ENCODE peak calls at places on chromosomes 11 and 22, in five cellular contexts. D is DND-41, S is Peyer's patch, H is RWPE2, V is psoas muscle. E is an unnamed sample.

GRCh38 chr11:57071829-57072228 is 83.1 kb downstream of the OR5AK2 start:
- DNase-seq in D (no peak), S (no peak), H (no peak), V (no peak), E (no peak)

GRCh38 chr11:121634889-121635288 is 182.1 kb upstream of the SORL1-AS1 start:
- DNase-seq in D (no peak), S (no peak), H (no peak), V (no peak), E (no peak)

GRCh38 chr22:40215266-40215665 is 37.5 kb downstream of the TNRC6B start:
- DNase-seq in D (no peak), S (no peak), H (no peak), V (peak), E (no peak)

GRCh38 chr11:2150206-2150847 is 10.7 kb downstream of the INS start:
- DNase-seq in D (no peak), S (no peak), H (no peak), V (no peak), E (no peak)

GRCh38 chr11:108117746-108118371 is 3.5 kb upstream of the ACAT1 start:
- DNase-seq in D (no peak), S (no peak), H (no peak), V (no peak), E (no peak)

GRCh38 chr11:26677566-26677965 is 44.3 kb downstream of the SLC5A12 start:
- DNase-seq in D (no peak), S (no peak), H (no peak), V (no peak), E (no peak)

GRCh38 chr22:36295247-36295646 is 42.3 kb downstream of the APOL1 start:
- DNase-seq in D (no peak), S (no peak), H (no peak), V (no peak), E (no peak)

GRCh38 chr11:40816976-40817375 is 642.5 kb downstream of the LRRC4C start:
- DNase-seq in D (no peak), S (no peak), H (no peak), V (no peak), E (no peak)

GRCh38 chr11:130908061-130908460 is 8.2 kb downstream of the SNX19 start:
- DNase-seq in D (no peak), S (no peak), H (no peak), V (no peak), E (no peak)

GRCh38 chr11:78226684-78227680 is 38.3 kb downstream of the USP35 start:
- DNase-seq in D (no peak), S (no peak), H (no peak), V (no peak), E (no peak)

GRCh38 chr11:67463680-67464410 is 5.2 kb downstream of the TMEM134 start:
- DNase-seq in D (no peak), S (peak), H (no peak), V (peak), E (no peak)

GRCh38 chr22:36201630-36202312 is at the start of gene APOL4:
- DNase-seq in D (peak), S (peak), H (no peak), V (peak), E (no peak)

GRCh38 chr22:23207786-23208325 is 27.5 kb downstream of the BCR start:
- DNase-seq in D (no peak), S (peak), H (no peak), V (no peak), E (no peak)

GRCh38 chr11:106152013-106152412 is 74.6 kb downstream of the AASDHPPT start:
- DNase-seq in D (no peak), S (no peak), H (no peak), V (no peak), E (no peak)

GRCh38 chr11:9906043-9906791 is 242.3 kb downstream of the SWAP70 start:
- DNase-seq in D (no peak), S (no peak), H (no peak), V (no peak), E (no peak)

GRCh38 chr11:9901931-9902330 is 238.1 kb downstream of the SWAP70 start:
- DNase-seq in D (no peak), S (no peak), H (no peak), V (no peak), E (no peak)

GRCh38 chr11:9903579-9903978 is 239.7 kb downstream of the SWAP70 start:
- DNase-seq in D (no peak), S (no peak), H (no peak), V (no peak), E (no peak)

GRCh38 chr11:9905562-9905961 is 241.7 kb downstream of the SWAP70 start:
- DNase-seq in D (no peak), S (no peak), H (no peak), V (no peak), E (no peak)
- H3K27ac ChIP-seq in D (no peak), S (no peak), H (peak), V (no peak), E (no peak)

DNA sequence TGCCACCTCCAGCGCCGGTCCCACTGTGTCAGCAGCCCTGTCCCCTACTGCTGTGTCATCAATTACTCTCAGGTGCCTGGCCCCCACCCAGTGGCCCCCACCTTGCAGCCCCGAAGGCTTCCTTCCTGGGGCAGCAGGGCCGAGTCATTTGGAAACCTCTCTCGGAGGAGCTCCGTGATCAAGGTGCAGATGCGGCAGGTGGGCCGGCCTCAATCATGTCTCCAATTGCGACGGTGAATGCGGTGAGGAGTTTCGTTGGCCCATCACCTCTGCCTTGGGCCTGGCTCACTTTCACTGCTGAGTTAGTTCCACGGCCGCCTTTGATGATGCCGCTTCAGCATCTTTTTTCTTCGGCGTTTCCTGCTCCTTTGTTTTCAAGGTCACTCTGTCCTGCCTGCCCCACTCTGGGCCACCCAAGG is 11.3 kb upstream of the CXCR5 start:
- DNase-seq in D (no peak), S (peak), H (no peak), V (no peak), E (no peak)
- H3K27ac ChIP-seq in D (peak), S (no peak), H (no peak), V (no peak), E (no peak)

DNA sequence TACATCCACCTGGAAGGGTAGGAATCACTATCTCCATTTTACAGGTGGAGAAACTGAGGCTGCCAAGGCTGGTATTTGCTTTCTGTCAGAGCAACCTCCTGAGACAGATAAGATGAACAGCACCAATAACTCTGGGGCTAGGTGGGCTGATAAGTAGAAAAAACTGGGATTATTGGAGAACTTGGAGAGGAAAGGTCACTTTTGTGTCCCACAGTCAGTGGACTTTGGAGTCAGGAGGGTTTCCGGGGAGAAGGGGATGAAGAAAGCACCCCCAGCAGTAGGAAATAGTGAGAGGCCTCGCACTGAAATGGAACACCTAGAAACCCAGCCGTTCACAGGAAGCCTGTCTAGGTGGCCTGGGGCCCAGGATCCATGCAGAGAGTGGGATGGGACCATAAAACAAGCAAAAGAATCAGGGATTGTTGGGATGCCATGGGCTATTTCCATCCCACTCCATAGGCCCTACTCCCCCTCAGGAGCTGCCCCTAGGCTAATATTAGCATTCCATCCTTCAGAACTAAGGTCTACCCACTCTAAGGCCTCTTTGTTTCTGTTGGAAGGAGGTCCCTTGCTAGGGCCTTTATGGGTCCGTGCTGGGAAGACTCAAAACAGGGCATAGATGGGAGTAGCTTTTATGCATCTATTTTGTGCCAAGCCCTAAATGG is 31.0 kb upstream of the FCHSD2 start:
- DNase-seq in D (no peak), S (no peak), H (no peak), V (no peak), E (no peak)
- H3K27ac ChIP-seq in D (no peak), S (peak), H (no peak), V (peak), E (no peak)

DNA sequence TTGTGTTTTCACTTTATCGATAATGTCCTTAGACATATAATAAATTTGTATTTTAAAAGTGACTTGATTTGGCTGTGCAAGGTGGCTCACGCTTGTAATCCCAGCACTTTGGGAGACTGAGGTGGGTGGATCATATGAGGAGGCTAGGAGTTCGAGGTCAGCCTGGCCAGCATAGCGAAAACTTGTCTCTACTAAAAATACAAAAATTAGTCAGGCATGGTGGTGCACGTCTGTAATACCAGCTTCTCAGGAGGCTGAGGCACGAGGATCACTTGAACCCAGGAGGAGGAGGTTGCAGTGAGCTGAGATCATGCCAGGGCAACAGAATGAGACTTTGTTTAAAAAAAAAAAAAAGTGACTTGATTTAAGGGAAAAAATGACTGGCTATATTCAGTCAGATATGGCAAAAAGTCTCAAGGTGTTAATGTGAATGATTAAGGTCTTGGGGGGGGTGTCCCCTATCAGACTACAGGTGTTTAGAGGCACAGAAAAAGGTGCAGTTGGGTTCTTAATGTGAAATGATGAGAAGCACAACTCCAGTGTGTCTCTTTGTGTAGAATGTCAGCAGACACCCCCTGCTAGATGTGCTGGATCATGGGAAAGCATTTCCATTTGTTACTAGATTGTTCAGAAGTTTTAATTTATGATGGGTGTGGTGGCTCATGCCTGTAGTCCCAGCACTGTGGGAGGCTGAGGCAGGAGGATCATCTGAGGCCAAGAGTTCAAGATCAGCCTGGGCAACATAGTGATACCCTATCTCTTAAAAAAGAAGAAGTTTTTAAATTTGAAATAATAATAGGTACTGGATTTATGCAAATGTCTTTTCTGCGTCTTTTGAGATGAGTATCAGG is 17.0 kb downstream of the NEAT1 start:
- DNase-seq in D (peak), S (no peak), H (no peak), V (no peak), E (no peak)
- H3K27ac ChIP-seq in D (no peak), S (peak), H (peak), V (peak), E (peak)

DNA sequence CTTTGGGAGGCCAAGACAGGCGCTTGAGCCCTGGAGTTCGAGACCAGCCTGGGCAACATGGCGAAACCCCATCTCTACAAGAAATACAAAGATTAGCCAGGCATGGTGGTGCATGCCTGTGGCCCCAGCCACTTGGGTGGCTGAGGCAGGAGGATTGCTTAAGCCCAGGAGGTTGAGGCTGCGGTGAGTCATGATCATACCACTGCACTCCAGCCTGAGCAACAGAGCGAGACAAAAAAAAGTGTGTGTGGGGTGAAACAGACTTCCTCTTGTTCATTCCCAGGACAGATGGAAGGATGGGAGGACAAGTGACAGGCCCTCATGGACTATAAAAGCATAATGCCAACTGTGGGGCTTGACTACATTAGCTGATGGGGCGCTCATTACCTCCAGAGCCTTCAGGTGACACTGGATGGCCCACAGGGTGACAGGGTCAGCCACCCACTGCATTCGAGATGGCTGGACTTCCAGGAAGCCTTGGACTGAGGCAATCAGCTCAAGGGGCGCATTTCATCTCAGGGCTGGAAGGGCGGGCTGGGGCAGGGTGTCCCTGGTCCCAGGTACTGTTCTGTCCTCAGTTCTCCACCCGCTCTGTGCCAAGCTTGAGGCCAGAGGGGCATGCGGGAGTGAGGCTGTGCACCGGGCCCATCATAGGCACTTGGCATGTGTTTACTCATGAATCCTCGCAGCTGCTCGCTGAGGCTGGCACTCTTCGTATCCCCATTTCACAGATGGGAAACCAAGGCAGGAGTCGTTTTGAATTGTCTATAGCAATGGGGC is 12.5 kb downstream of the NPTXR start:
- DNase-seq in D (no peak), S (no peak), H (peak), V (no peak), E (no peak)
- H3K27ac ChIP-seq in D (no peak), S (no peak), H (no peak), V (no peak), E (no peak)

GRCh38 chr11:36558511-36559413 is 9.0 kb upstream of the RAG1 start:
- DNase-seq in D (no peak), S (no peak), H (no peak), V (no peak), E (no peak)

DNA sequence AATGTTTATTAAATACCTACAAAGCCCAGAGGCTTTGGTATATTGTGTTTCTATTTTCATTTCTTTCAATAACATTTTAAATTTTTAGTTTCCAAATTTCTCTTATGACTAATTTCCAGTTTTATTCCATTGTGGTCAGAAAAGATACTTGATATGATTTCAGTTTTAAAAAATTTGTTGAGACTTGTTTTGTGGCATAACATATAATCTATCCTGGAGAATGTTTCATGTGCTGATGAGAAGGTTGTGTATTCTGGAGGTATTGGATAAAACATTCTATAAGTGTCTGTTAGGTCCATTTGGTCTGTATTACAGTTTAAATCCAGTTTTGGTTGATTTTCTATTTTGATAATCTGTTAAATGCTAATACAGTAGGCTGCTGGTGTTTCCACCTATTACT is 9.8 kb upstream of the RAG1 start:
- DNase-seq in D (no peak), S (no peak), H (no peak), V (no peak), E (no peak)
- H3K27ac ChIP-seq in D (peak), S (no peak), H (no peak), V (no peak), E (no peak)

GRCh38 chr22:27791494-27792241 is 9.9 kb downstream of the MN1 start:
- DNase-seq in D (no peak), S (no peak), H (no peak), V (no peak), E (no peak)
- H3K27ac ChIP-seq in D (no peak), S (peak), H (no peak), V (peak), E (peak)

GRCh38 chr11:46367244-46367915 is 14.1 kb upstream of the MDK start:
- DNase-seq in D (peak), S (peak), H (no peak), V (peak), E (peak)
- H3K27ac ChIP-seq in D (no peak), S (no peak), H (no peak), V (peak), E (no peak)

E was measured in caudate nucleus.